ENCODE peak calls at places on chromosomes 1 and 21, in seven cellular contexts. Y is neural progenitor cell, E is hepatocyte, A is MM.1S, Q is HCT116, H is GM23338, O is PC-3. D is an unnamed sample.

GRCh38 chr1:224266105-224266935 is 63.7 kb downstream of the NVL start:
- DNase-seq in Q (no peak), A (no peak), O (no peak), E (no peak), Y (no peak), H (no peak), D (no peak)

GRCh38 chr1:234992065-234992464 is 136.6 kb downstream of the TOMM20 start:
- DNase-seq in Q (no peak), E (no peak), H (no peak), O (no peak), Y (no peak), A (no peak), D (no peak)

GRCh38 chr1:85049735-85050166 is 1.5 kb upstream of the MCOLN3 start:
- DNase-seq in E (no peak), O (no peak), A (no peak), Y (peak), H (peak), Q (no peak), D (no peak)

GRCh38 chr1:227905573-227906487 is 41.9 kb downstream of the WNT9A start:
- DNase-seq in Q (no peak), E (no peak), H (no peak), O (no peak), A (no peak), Y (no peak), D (no peak)

GRCh38 chr1:19676438-19676922 is 11.8 kb downstream of the HTR6 start:
- DNase-seq in O (peak), E (peak), H (peak), Y (peak), Q (no peak), A (peak), D (peak)

GRCh38 chr1:173150795-173151194 is 56.3 kb downstream of the TNFSF4 start:
- DNase-seq in Q (no peak), Y (no peak), E (no peak), O (peak), A (no peak), H (no peak), D (no peak)

GRCh38 chr21:14833221-14833620 is 231.6 kb downstream of the NRIP1 start:
- DNase-seq in Q (no peak), H (no peak), E (no peak), A (no peak), O (no peak), Y (no peak), D (no peak)

GRCh38 chr1:39117985-39118384 is 86.5 kb upstream of the MACF1 start:
- DNase-seq in A (no peak), E (no peak), Q (no peak), O (no peak), Y (no peak), H (no peak), D (no peak)

GRCh38 chr1:107776898-107777663 is 187.9 kb downstream of the VAV3 start:
- DNase-seq in A (peak), Y (no peak), O (no peak), H (no peak), Q (no peak), E (no peak), D (no peak)

GRCh38 chr1:21324368-21325137 is 34.3 kb upstream of the ECE1 start:
- DNase-seq in E (peak), Q (peak), Y (no peak), A (no peak), O (peak), H (no peak), D (peak)

GRCh38 chr21:33278736-33279135 is 12.6 kb downstream of the IL10RB start:
- DNase-seq in A (no peak), O (no peak), E (no peak), H (no peak), Y (no peak), Q (no peak), D (peak)

GRCh38 chr1:31196685-31197084 is 43.0 kb downstream of the NKAIN1 start:
- DNase-seq in H (no peak), Q (no peak), A (no peak), O (peak), Y (no peak), E (peak), D (peak)

GRCh38 chr1:229129306-229130027 is 141.4 kb upstream of the RAB4A start:
- DNase-seq in Y (no peak), O (no peak), E (no peak), H (no peak), A (no peak), Q (no peak), D (no peak)

GRCh38 chr1:22889213-22889827 is 83.3 kb downstream of the LACTBL1 start:
- DNase-seq in Y (peak), E (peak), H (peak), O (peak), Q (peak), A (no peak), D (peak)

GRCh38 chr1:218345673-218346390 is 696 bp downstream of the TGFB2 start:
- DNase-seq in O (peak), E (peak), Q (no peak), Y (peak), A (peak), H (peak), D (peak)

GRCh38 chr1:29630756-29631155 is 394.4 kb downstream of the PTPRU start:
- DNase-seq in E (no peak), Y (no peak), Q (no peak), O (no peak), H (no peak), A (no peak), D (no peak)

GRCh38 chr1:200428482-200429205 is 18.8 kb upstream of the ZNF281 start:
- DNase-seq in O (peak), Y (no peak), Q (no peak), A (no peak), H (no peak), E (no peak), D (peak)

GRCh38 chr1:22115281-22115680 is 27.6 kb downstream of the WNT4 start:
- DNase-seq in Y (no peak), E (no peak), H (no peak), Q (no peak), A (no peak), O (no peak), D (no peak)

GRCh38 chr1:6330410-6330827 is 63.1 kb downstream of the ACOT7 start:
- DNase-seq in Y (no peak), Q (no peak), O (no peak), H (no peak), E (peak), A (no peak), D (peak)

GRCh38 chr1:165075725-165076370 is 280.7 kb downstream of the LMX1A start:
- DNase-seq in A (peak), Q (no peak), O (peak), Y (peak), E (peak), H (peak), D (peak)

GRCh38 chr1:239912471-239912870 is 179.2 kb upstream of the FMN2 start:
- DNase-seq in E (no peak), Y (no peak), O (peak), A (peak), Q (no peak), H (no peak), D (peak)

GRCh38 chr21:28110074-28110473 is 882.6 kb downstream of the LTN1 start:
- DNase-seq in A (no peak), Q (no peak), E (no peak), Y (no peak), H (no peak), O (no peak), D (no peak)

GRCh38 chr1:151680391-151680790 is 36.2 kb downstream of the CELF3 start:
- DNase-seq in H (no peak), Q (peak), O (peak), E (no peak), A (no peak), Y (no peak), D (peak)

GRCh38 chr1:5798151-5798730 is 194.0 kb downstream of the NPHP4 start:
- DNase-seq in O (no peak), H (no peak), Q (no peak), E (no peak), Y (peak), A (no peak), D (no peak)

GRCh38 chr1:23273450-23274133 is 56.3 kb upstream of the HTR1D start:
- DNase-seq in E (peak), Q (peak), H (no peak), Y (no peak), A (no peak), O (peak), D (peak)

GRCh38 chr1:44676484-44677200 is 2.1 kb downstream of the ARMH1 start:
- DNase-seq in H (no peak), A (no peak), Q (no peak), O (peak), E (no peak), Y (no peak), D (peak)

GRCh38 chr1:14842891-14843290 is 244.4 kb downstream of the KAZN start:
- DNase-seq in A (no peak), E (no peak), Q (no peak), Y (no peak), H (no peak), O (no peak), D (no peak)

GRCh38 chr1:110647254-110647891 is 27.4 kb downstream of the KCNA3 start:
- DNase-seq in H (no peak), E (no peak), Y (no peak), O (no peak), Q (no peak), A (no peak), D (peak)
- H2AFZ ChIP-seq in H (no peak), E (no peak), Y (no peak), O (no peak), Q (no peak), A (no peak), D (no peak)

DNA sequence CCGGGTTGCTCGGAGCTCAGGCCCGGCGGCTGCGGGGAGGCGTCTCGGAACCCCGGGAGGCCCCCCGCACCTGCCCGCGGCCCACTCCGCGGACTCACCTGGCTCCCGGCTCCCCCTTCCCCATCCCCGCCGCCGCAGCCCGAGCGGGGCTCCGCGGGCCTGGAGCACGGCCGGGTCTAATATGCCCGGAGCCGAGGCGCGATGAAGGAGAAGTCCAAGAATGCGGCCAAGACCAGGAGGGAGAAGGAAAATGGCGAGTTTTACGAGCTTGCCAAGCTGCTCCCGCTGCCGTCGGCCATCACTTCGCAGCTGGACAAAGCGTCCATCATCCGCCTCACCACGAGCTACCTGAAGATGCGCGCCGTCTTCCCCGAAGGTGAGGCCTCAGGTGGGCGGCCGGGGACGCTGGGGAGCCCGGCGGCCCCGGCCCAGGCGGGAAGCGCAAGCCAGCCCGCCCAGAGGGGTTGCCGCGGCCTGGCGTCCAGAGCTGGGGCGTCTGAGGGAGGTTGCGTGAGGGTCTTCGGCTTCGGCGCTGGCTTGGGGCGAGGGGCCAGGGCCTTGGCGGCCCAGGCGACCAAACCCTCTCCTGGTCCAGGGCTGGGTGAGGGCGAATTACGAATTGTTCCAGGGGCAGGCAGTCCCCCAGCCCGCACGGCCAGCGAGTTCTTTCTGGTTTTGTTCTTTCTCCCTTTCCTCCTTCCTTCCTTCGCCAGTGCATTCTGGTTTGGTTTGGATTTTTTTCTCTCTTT is 805 bp downstream of the SIM2 start:
- DNase-seq in E (no peak), Q (no peak), A (no peak), H (peak), O (peak), Y (peak), D (peak)
- TF ChIP-seq EZH2 in E (no peak), Q (no peak), A (no peak), H (peak), O (no peak), Y (peak), D (no peak)

DNA sequence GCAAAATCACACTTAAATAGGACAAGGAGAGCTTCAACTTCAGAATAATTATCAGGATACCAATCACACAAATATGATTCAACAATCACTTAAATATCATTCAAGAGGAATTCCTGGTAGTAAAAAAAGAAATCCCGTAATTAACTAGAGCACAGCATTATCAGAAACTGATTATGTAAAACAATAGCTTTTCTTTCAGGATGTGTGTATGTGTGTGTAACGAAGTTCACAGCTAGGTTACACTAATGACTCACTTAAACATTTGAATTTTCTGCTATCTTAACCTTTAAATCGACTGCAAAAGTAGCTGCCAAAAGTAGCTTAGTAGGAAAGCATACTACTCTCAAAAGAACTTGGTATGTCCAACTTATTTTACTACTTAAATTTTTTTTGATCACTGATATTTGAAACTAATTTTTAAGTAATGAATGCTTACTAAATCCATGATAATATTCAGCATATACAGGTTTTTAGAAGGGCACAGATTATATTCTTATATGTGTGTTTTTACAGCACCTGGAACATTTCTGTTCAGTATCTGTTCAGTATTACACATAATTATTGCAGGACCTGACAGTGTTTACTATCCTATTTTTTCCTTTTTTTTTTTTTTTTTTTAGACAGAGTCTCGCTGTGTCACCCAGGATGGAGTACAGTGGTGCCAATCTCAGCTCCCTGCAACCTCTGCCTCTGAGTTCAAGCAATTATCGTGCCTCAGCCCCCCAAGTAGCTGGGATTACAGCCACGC is 4.2 kb downstream of the RERE start:
- DNase-seq in Y (no peak), A (no peak), H (no peak), Q (no peak), O (no peak), E (no peak), D (peak)
- TF ChIP-seq EZH2phosphoT487 in Y (no peak), A (no peak), H (no peak), Q (no peak), O (no peak), E (no peak), D (no peak)

GRCh38 chr1:11857164-11857853 is 1.4 kb downstream of the NPPB start:
- DNase-seq in Q (no peak), A (no peak), O (no peak), Y (no peak), E (no peak), H (no peak), D (no peak)

GRCh38 chr1:11858968-11859871 is 475 bp upstream of the NPPB start:
- DNase-seq in O (peak), E (peak), A (peak), Y (peak), Q (no peak), H (peak), D (peak)

GRCh38 chr1:11860083-11860482 is 1.3 kb upstream of the NPPB start:
- DNase-seq in Y (no peak), Q (no peak), O (no peak), A (no peak), H (no peak), E (no peak), D (no peak)

GRCh38 chr1:11858158-11858557 is 587 bp downstream of the NPPB start:
- DNase-seq in E (no peak), H (no peak), A (no peak), Y (no peak), Q (no peak), O (no peak), D (no peak)

GRCh38 chr1:11858613-11858967 is at the start of gene NPPB:
- DNase-seq in Q (no peak), O (no peak), A (no peak), H (no peak), Y (no peak), E (no peak), D (no peak)
- H2AFZ ChIP-seq in Q (no peak), O (no peak), A (no peak), H (no peak), Y (no peak), E (no peak), D (no peak)